ENCODE peak calls at places on chromosome 5, in seven cellular contexts. X is GM10248, M is progenitor cell of endocrine pancreas, L is psoas muscle, A is fibroblast of the aortic adventitia, S is mesothelial cell of epicardium, N is GM13976. G is an unnamed sample.

GRCh38 chr5:56481147-56481997 is 248.2 kb upstream of the ANKRD55 start:
- DNase-seq in S (peak; percentile 49), X (peak; percentile 54), M (no peak), N (peak; percentile 64), A (peak; percentile 30), L (peak; percentile 33), G (peak; percentile 78)

GRCh38 chr5:149060325-149060724 is 2.5 kb downstream of the SH3TC2 start:
- DNase-seq in X (no peak), L (no peak), M (no peak), S (no peak), N (no peak), A (peak; percentile 44), G (no peak)

GRCh38 chr5:101418735-101419134 is 515.7 kb upstream of the ST8SIA4 start:
- DNase-seq in L (no peak), S (no peak), X (no peak), M (no peak), A (peak; percentile 25), N (no peak), G (no peak)

GRCh38 chr5:136038635-136039034 is 9.8 kb downstream of the TGFBI start:
- DNase-seq in S (no peak), L (no peak), X (no peak), N (no peak), M (no peak), A (peak; percentile 46), G (no peak)

GRCh38 chr5:134813827-134814226 is 31.9 kb upstream of the C5orf24 start:
- DNase-seq in L (no peak), N (peak; percentile 32), M (no peak), X (peak; percentile 34), S (no peak), A (no peak), G (peak; percentile 28)

GRCh38 chr5:64811050-64811640 is 42.4 kb downstream of the CWC27 start:
- DNase-seq in N (peak; percentile 16), S (no peak), M (no peak), A (peak; percentile 86), L (no peak), X (peak; percentile 24), G (peak; percentile 16)

GRCh38 chr5:127170918-127171600 is 97.8 kb upstream of the C5orf63 start:
- DNase-seq in M (no peak), N (no peak), A (no peak), L (no peak), S (no peak), X (no peak), G (no peak)

GRCh38 chr5:5418764-5419163 is 3.7 kb upstream of the ICE1 start:
- DNase-seq in L (no peak), N (no peak), M (no peak), A (no peak), X (no peak), S (no peak), G (no peak)

GRCh38 chr5:132666310-132667123 is 7.3 kb upstream of the IL4 start:
- DNase-seq in A (no peak), L (no peak), S (no peak), X (no peak), M (no peak), N (no peak), G (no peak)

GRCh38 chr5:41057231-41057630 is 13.9 kb downstream of the MROH2B start:
- DNase-seq in L (no peak), S (no peak), A (no peak), N (no peak), X (no peak), M (no peak), G (no peak)

GRCh38 chr5:177405805-177406204 is 3.6 kb downstream of the F12 start:
- DNase-seq in M (no peak), X (no peak), N (peak; percentile 22), S (no peak), A (no peak), L (no peak), G (no peak)

GRCh38 chr5:177405312-177405711 is 4.1 kb downstream of the F12 start:
- DNase-seq in X (no peak), A (no peak), L (no peak), N (peak; percentile 29), S (no peak), M (no peak), G (no peak)

GRCh38 chr5:177403826-177404640 is 3.6 kb upstream of the PFN3 start:
- DNase-seq in M (peak; percentile 61), N (peak; percentile 96), S (peak; percentile 77), L (peak; percentile 88), A (peak; percentile 75), X (peak; percentile 93), G (peak; percentile 96)

GRCh38 chr5:177403194-177403825 is 2.8 kb upstream of the PFN3 start:
- DNase-seq in A (no peak), N (peak; percentile 69), L (peak; percentile 28), S (peak; percentile 48), X (peak; percentile 61), M (no peak), G (peak; percentile 76)

DNA sequence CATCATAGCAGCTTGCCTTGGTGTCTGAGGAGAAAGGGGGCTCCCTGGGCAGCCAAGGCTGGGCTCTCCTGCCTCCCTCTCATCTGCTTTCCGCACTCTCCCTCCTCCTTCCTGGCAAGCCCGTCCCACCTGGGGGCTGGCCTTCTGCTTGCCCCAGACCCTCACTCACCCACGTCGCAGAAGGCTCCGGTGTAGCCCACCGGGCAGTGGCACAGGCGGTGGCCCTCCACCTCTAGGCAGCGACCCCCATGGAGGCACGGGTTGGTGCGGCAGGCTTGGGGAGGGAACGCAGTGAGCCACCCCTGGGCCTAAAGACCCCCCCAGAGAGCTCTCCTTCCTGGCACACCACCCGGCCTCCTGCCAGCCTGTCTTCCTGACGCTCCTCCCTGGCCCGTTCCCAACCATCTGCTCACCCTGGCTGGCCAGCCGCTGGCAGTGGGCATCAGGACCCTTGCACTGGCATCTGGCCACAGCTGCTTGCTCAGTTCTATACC is 4.2 kb upstream of the PFN3 start:
- DNase-seq in M (no peak), L (no peak), N (no peak), S (no peak), A (no peak), X (no peak), G (peak; percentile 26)
- TF ChIP-seq CTCF in M (no peak), L (no peak), N (no peak), S (no peak), A (no peak), X (no peak), G (no peak)

GRCh38 chr5:179793470-179794139 is at the start of gene LTC4S:
- DNase-seq in S (no peak), A (peak; percentile 80), L (peak; percentile 80), N (peak; percentile 38), M (no peak), X (no peak), G (peak; percentile 55)

GRCh38 chr5:179791881-179792611 is 1.7 kb upstream of the LTC4S start:
- DNase-seq in A (no peak), N (no peak), X (no peak), L (no peak), M (no peak), S (no peak), G (no peak)

GRCh38 chr5:179794171-179794570 is 385 bp downstream of the LTC4S start:
- DNase-seq in N (no peak), M (no peak), L (no peak), X (no peak), A (no peak), S (no peak), G (peak; percentile 15)

GRCh38 chr5:179794575-179794974 is 789 bp downstream of the LTC4S start:
- DNase-seq in M (no peak), A (no peak), N (no peak), X (no peak), L (no peak), S (no peak), G (no peak)

DNA sequence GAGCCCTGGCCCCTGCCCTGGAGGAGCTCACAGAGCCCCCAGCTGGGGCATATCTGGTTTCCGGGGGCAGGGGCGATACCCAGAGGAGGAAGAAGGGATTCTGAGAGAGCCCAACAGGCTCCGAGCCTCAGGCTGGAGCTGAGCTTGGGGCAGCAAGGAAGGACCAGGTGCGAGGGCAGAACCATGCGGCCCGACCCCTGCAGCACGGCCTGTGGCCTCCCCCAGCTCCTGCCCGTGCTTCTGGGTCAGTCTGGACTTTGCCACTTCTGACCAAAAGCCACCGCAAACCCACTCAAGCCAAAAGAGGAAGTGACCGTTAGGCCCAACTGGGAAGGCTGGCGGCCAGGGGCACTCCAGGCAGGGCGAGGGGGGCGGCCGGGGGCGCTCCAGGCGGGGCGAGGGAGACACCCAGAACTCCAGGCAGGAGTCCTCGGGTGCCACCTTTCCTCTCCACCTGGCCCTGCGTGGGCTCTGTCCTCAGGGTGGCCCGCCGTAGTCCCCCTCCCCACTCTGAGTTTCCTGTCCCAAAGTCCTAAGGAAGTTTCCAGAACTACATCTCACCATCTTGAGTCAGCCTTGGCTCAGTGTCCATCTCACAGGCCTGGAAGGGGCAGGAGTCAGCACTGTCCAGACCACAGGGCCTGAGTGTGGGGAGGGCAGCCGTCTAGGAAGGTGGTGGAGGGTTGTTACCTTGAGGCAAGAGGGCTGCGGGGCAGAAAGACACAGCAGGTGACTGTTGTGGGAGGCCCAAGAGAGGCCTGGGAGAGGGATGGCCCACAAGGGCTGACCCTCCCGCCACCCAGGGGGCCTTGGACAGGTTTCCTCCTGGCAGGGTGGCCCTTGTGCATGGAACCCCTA is 945 bp upstream of the LTC4S start:
- DNase-seq in M (no peak), X (no peak), A (peak; percentile 37), S (no peak), N (peak; percentile 31), L (no peak), G (peak; percentile 20)
- TF ChIP-seq CTCF in M (no peak), X (no peak), A (no peak), S (no peak), N (no peak), L (no peak), G (no peak)

GRCh38 chr5:140135127-140135526 is 9.4 kb downstream of the IGIP start:
- DNase-seq in X (no peak), L (no peak), N (no peak), S (peak; percentile 7), A (no peak), M (no peak), G (no peak)

GRCh38 chr5:140131967-140132409 is 6.3 kb downstream of the IGIP start:
- DNase-seq in S (peak; percentile 20), A (peak; percentile 92), N (no peak), X (no peak), L (peak; percentile 44), M (no peak), G (no peak)

GRCh38 chr5:140134277-140134935 is 8.7 kb downstream of the IGIP start:
- DNase-seq in N (no peak), X (no peak), A (no peak), M (no peak), S (no peak), L (no peak), G (no peak)

GRCh38 chr5:140130949-140131733 is 5.4 kb downstream of the IGIP start:
- DNase-seq in L (no peak), N (no peak), M (no peak), X (no peak), A (no peak), S (no peak), G (no peak)

GRCh38 chr5:140133514-140134167 is 7.9 kb downstream of the IGIP start:
- DNase-seq in N (no peak), L (no peak), X (no peak), M (no peak), A (no peak), S (no peak), G (no peak)
- TF ChIP-seq CTCF in N (no peak), L (no peak), X (no peak), M (no peak), A (no peak), S (no peak), G (no peak)

DNA sequence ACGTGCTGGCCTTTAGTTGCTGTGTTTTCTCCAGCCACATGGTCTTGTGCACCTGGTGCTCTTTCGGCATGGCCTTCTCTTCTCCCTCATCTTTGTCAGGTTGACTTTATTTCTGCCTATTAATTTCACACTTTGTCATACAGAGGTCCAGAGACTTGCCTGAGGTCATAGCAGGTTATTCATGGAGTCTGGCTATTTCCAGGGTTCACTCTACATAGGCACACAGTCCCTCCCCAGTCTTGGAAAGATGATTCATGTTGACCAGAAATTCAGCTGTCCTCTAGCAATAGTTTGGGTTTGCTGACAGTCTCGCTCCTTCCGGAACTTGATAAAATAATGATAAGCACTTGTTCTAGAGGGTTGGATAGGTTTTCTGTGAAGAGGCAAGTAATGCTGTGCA is 81.6 kb downstream of the ARHGAP26 start:
- DNase-seq in L (no peak), S (no peak), A (no peak), M (no peak), N (no peak), X (no peak), G (no peak)
- TF ChIP-seq CTCF in L (no peak), S (no peak), A (no peak), M (no peak), N (no peak), X (no peak), G (no peak)

G was measured in GM20000.